ENCODE peak calls at places on chromosome X, in nine cellular contexts. S is kidney glomerular epithelial cell; A is glutamatergic neuron; V is effector memory CD4-positive, alpha-beta T cell; U is psoas muscle; W is MV-4-11; B is OCI-LY7; J is anterior cingulate cortex; H is H9. I is an unnamed sample.

GRCh38 chrX:65463550-65463949 is 71.0 kb downstream of the LAS1L start:
- DNase-seq in S (peak), A (no peak), V (no peak), U (no peak), W (no peak), B (no peak), J (no peak), H (peak), I (peak)

GRCh38 chrX:39196192-39197102 is 395.2 kb downstream of the MID1IP1 start:
- DNase-seq in S (peak), A (no peak), V (peak), U (no peak), W (peak), B (peak), J (no peak), H (no peak), I (peak)

GRCh38 chrX:71634366-71634765 is 16.1 kb upstream of the CXCR3 start:
- DNase-seq in S (no peak), A (no peak), V (no peak), U (peak), W (no peak), B (no peak), J (no peak), H (no peak), I (no peak)

GRCh38 chrX:123884809-123885408 is 25.1 kb downstream of the XIAP start:
- DNase-seq in S (peak), A (no peak), V (no peak), U (no peak), W (peak), B (peak), J (no peak), H (no peak), I (peak)

GRCh38 chrX:109283870-109284269 is 198.0 kb downstream of the GUCY2F start:
- DNase-seq in S (no peak), A (no peak), V (no peak), U (no peak), W (no peak), B (no peak), J (no peak), H (no peak), I (no peak)

GRCh38 chrX:125288343-125288742 is 31.3 kb upstream of the TEX13C start:
- DNase-seq in S (no peak), A (no peak), V (no peak), U (no peak), W (no peak), B (no peak), J (no peak), H (no peak), I (no peak)

GRCh38 chrX:11555759-11556158 is 110.0 kb downstream of the ARHGAP6 start:
- DNase-seq in S (no peak), A (no peak), V (no peak), U (no peak), W (no peak), B (no peak), J (no peak), H (no peak), I (peak)

GRCh38 chrX:850471-850916 is 219.9 kb downstream of the SHOX start:
- DNase-seq in S (no peak), A (no peak), V (no peak), U (no peak), W (no peak), B (no peak), J (no peak), H (no peak), I (no peak)

GRCh38 chrX:22674947-22675346 is 324.8 kb upstream of the DDX53 start:
- DNase-seq in S (peak), A (no peak), V (no peak), U (no peak), W (no peak), B (no peak), J (no peak), H (no peak), I (no peak)

GRCh38 chrX:153692003-153692402 is 4.3 kb downstream of the SLC6A8 start:
- DNase-seq in S (no peak), A (no peak), V (no peak), U (no peak), W (no peak), B (no peak), J (no peak), H (no peak), I (no peak)

GRCh38 chrX:95383778-95384177 is 1300.9 kb upstream of the DIAPH2 start:
- DNase-seq in S (no peak), A (no peak), V (no peak), U (no peak), W (no peak), B (no peak), J (no peak), H (no peak), I (no peak)

I was measured in AG08395.